ENCODE peak calls at places on chromosomes 4 and X, in six cellular contexts. V is H9, G is mesenchymal stem cell, E is neuronal stem cell, A is mesendoderm, O is trophoblast cell. M is an unnamed sample.

GRCh38 chr4:140743194-140743931 is 12.8 kb downstream of the TBC1D9 start:
- DNase-seq in V (no peak), A (peak), G (peak), E (peak), O (no peak), M (peak)

GRCh38 chr4:176475091-176475490 is 155.3 kb downstream of the SPCS3 start:
- DNase-seq in A (no peak), E (no peak), V (no peak), G (no peak), O (no peak), M (no peak)

GRCh38 chr4:2834001-2834921 is 9.4 kb upstream of the ADD1 start:
- DNase-seq in V (no peak), G (no peak), E (no peak), O (no peak), A (no peak), M (no peak)

GRCh38 chrX:111123125-111123524 is 27.1 kb downstream of the PAK3 start:
- DNase-seq in V (no peak), O (no peak), E (no peak), G (no peak), A (no peak), M (no peak)

GRCh38 chr4:184648220-184649025 is 824 bp downstream of the CASP3 start:
- DNase-seq in E (peak), A (peak), G (peak), O (peak), V (peak), M (peak)

GRCh38 chr4:142719854-142720541 is 126.1 kb downstream of the INPP4B start:
- DNase-seq in A (peak), E (no peak), V (no peak), G (peak), O (no peak), M (peak)

GRCh38 chr4:26105372-26105771 is 191.4 kb downstream of the SMIM20 start:
- DNase-seq in O (no peak), A (no peak), V (no peak), G (no peak), E (no peak), M (peak)

GRCh38 chrX:97401154-97401553 is 517.4 kb downstream of the RPA4 start:
- DNase-seq in G (no peak), E (no peak), V (no peak), O (no peak), A (no peak), M (no peak)

GRCh38 chrX:17692709-17693346 is 44.5 kb upstream of the SCML1 start:
- DNase-seq in A (peak), G (peak), V (peak), O (peak), E (no peak), M (peak)

GRCh38 chr4:145709336-145709735 is 29.4 kb downstream of the C4orf51 start:
- DNase-seq in E (no peak), V (no peak), A (no peak), G (no peak), O (no peak), M (no peak)

GRCh38 chr4:42627887-42628646 is 28.8 kb downstream of the ATP8A1 start:
- DNase-seq in A (peak), E (no peak), O (no peak), V (peak), G (no peak), M (no peak)

GRCh38 chrX:103464774-103465117 is 54.5 kb downstream of the RAB40A start:
- DNase-seq in O (peak), V (peak), E (peak), A (peak), G (peak), M (peak)

GRCh38 chr4:85825937-85826678 is 351.2 kb downstream of the ARHGAP24 start:
- DNase-seq in E (peak), G (peak), O (no peak), V (peak), A (peak), M (peak)

GRCh38 chr4:158781963-158782362 is 13.1 kb downstream of the FNIP2 start:
- DNase-seq in G (no peak), E (no peak), O (no peak), A (peak), V (no peak), M (no peak)

GRCh38 chr4:88881227-88881569 is 175.8 kb downstream of the FAM13A start:
- DNase-seq in A (no peak), E (no peak), V (no peak), O (no peak), G (peak), M (no peak)

GRCh38 chr4:128915544-128915943 is 106.0 kb downstream of the JADE1 start:
- DNase-seq in O (no peak), V (no peak), A (no peak), G (no peak), E (no peak), M (no peak)

GRCh38 chrX:133375558-133376340 is 39.5 kb downstream of the GPC4 start:
- DNase-seq in E (no peak), O (no peak), G (peak), A (no peak), V (no peak), M (no peak)

GRCh38 chr4:88989990-88990389 is 67.0 kb downstream of the FAM13A start:
- DNase-seq in O (no peak), E (no peak), G (no peak), A (no peak), V (no peak), M (no peak)

GRCh38 chr4:90025248-90025647 is 101.9 kb upstream of the CCSER1 start:
- DNase-seq in O (no peak), V (no peak), A (peak), G (peak), E (no peak), M (peak)

GRCh38 chr4:145533011-145533410 is 51.4 kb downstream of the SMAD1 start:
- DNase-seq in A (no peak), G (no peak), V (no peak), E (no peak), O (no peak), M (no peak)

GRCh38 chr4:25299476-25300203 is 12.9 kb upstream of the ZCCHC4 start:
- DNase-seq in A (peak), V (no peak), G (no peak), O (peak), E (no peak), M (no peak)

GRCh38 chr4:74021617-74022016 is 16.9 kb downstream of the CXCL3 start:
- DNase-seq in V (no peak), E (no peak), A (no peak), O (no peak), G (no peak), M (no peak)

GRCh38 chrX:48958635-48959094 is 1.3 kb upstream of the OTUD5 start:
- DNase-seq in A (no peak), E (no peak), O (peak), V (no peak), G (peak), M (peak)

GRCh38 chr4:119227690-119228089 is 15.2 kb downstream of the USP53 start:
- DNase-seq in G (peak), A (no peak), O (no peak), E (no peak), V (no peak), M (peak)

GRCh38 chr4:65508169-65508568 is 162.1 kb downstream of the EPHA5 start:
- DNase-seq in O (no peak), G (peak), V (no peak), E (no peak), A (no peak), M (peak)

DNA sequence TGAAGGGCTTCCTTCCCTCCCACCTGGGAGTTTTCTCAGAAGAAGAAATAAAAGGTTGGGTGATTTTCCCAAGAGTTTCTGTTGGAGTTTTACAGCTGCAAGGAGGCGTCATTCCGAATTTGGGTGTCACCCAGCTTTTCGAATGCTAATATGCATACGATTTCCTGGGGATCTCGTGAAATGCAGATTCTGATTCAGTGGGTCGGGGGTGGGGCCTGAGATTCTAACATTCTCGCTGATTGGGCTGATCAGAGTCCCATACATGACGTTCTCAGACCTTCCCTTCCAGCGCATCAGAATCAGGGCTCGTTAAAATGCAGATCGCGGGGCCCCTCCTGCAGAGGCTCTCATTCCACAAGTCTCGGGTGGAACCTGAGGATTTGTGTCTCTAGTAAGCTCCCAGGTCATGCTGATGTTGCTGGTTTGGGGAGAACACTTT is 125.8 kb upstream of the STX18 start:
- DNase-seq in E (peak), G (no peak), A (peak), O (no peak), V (peak), M (no peak)
- H2BK120ac ChIP-seq in E (no peak), G (no peak), A (no peak), O (peak), V (no peak), M (no peak)

GRCh38 chr4:174305961-174306360 is 22.2 kb downstream of the CEP44 start:
- DNase-seq in V (no peak), G (no peak), A (no peak), E (no peak), O (no peak), M (no peak)

GRCh38 chr4:174303687-174304086 is 20.0 kb downstream of the CEP44 start:
- DNase-seq in O (no peak), A (no peak), V (no peak), G (no peak), E (no peak), M (no peak)

GRCh38 chr4:174304664-174305063 is 21.0 kb downstream of the CEP44 start:
- DNase-seq in G (no peak), O (no peak), V (no peak), E (no peak), A (no peak), M (no peak)

DNA sequence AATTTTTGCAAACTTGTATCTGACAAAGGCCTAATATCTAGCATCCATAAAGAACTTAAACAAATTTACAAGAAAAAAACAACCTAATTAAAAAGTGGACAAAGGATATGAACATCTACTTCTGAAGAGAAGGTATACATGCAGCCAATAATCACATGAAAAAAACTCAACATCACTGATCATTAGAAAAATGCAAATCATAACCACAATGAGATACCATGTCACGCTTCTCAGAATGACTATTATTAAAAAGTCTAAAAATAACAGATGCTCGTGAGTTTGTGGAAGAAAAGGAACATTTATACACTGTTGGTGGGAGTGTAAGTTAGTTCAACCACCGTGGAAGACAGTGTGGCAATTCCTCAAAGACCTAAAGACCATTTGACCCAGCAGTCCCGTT is 24.0 kb downstream of the CEP44 start:
- DNase-seq in E (no peak), G (no peak), A (no peak), V (no peak), O (no peak), M (no peak)
- H2BK120ac ChIP-seq in E (no peak), G (no peak), A (no peak), V (no peak), O (no peak), M (no peak)

GRCh38 chr4:83361416-83362196 is 27.0 kb upstream of the HPSE start:
- DNase-seq in A (peak), O (no peak), G (no peak), V (peak), E (no peak), M (no peak)
- H2BK120ac ChIP-seq in A (no peak), O (no peak), G (no peak), V (peak), E (no peak), M (no peak)

DNA sequence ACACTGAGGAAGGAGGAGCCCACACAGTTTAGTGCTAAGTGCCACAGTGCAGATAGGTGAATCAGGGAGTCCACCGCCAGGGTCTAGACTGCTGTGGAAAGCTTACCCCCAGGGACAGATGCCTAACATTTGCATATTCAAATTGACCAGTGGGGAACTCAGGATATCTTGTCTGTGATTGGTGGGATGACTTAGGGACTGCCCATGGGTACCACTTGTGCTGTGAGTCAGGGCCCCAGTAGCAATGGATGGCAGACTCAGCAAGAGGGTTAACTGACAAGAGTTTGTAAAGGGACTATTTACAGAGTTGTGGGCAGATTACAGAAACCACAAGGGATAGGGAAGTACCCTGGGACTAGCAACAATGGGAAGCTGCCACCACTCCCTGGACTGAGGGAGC is 282.1 kb downstream of the BCOR start:
- DNase-seq in A (peak), V (peak), G (peak), O (no peak), E (no peak), M (peak)
- H2BK120ac ChIP-seq in A (no peak), V (no peak), G (no peak), O (no peak), E (peak), M (no peak)

GRCh38 chr4:16914208-16914607 is 15.8 kb upstream of the LDB2 start:
- DNase-seq in O (no peak), V (peak), G (peak), E (no peak), A (peak), M (peak)

GRCh38 chr4:16912896-16913295 is 14.5 kb upstream of the LDB2 start:
- DNase-seq in V (no peak), G (no peak), E (no peak), O (no peak), A (no peak), M (no peak)

GRCh38 chr4:16908377-16909021 is 10.1 kb upstream of the LDB2 start:
- DNase-seq in V (peak), A (no peak), G (no peak), O (no peak), E (no peak), M (no peak)

GRCh38 chr4:16909245-16909644 is 10.8 kb upstream of the LDB2 start:
- DNase-seq in A (no peak), O (no peak), E (no peak), G (no peak), V (no peak), M (no peak)
- H2BK120ac ChIP-seq in A (no peak), O (no peak), E (no peak), G (no peak), V (no peak), M (no peak)

GRCh38 chr4:101948951-101949350 is 158.4 kb downstream of the BANK1 start:
- DNase-seq in G (peak), A (no peak), O (no peak), V (no peak), E (no peak), M (peak)
- H2BK120ac ChIP-seq in G (no peak), A (no peak), O (no peak), V (no peak), E (no peak), M (no peak)

GRCh38 chr4:109179089-109179488 is 123.4 kb downstream of the COL25A1 start:
- DNase-seq in O (no peak), E (no peak), G (no peak), A (no peak), V (no peak), M (no peak)
- H2BK120ac ChIP-seq in O (no peak), E (no peak), G (no peak), A (no peak), V (no peak), M (no peak)

DNA sequence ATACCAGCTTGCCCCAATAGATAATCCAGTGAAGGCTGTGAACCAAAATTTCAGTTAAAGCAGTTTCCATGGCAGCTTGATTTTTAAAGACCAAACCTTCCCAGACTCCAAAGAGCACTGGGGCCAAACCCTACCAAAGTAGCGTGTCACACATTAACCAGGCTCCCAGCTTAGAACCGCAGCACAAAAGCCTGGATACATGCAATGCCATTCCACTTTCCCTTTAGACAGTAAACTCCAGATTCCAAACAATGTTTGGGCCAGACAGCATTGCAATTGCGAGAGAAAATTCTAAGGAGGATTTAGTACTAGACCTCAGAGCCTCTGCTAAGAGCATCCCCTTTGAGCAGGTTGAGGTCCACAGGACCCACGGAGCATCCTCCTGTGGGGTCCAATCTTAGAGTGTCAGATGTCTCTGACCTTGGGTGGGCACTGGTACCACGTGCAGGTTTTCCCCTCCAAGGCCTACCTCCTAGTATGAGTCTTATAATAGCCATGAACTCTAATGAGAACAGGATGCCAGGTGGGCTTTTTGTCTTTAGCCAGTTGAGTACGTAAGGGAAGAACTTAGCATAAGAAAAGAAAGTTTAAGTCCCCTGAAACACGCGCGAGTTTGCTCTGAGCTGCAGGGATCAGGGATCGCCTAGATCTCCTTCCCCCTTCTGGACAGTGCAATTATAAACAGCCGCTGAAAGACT is 38.8 kb downstream of the MGARP start:
- DNase-seq in A (peak), G (no peak), V (peak), O (no peak), E (no peak), M (no peak)
- H2BK120ac ChIP-seq in A (no peak), G (no peak), V (no peak), O (no peak), E (no peak), M (peak)

GRCh38 chr4:153148796-153149195 is 55.4 kb upstream of the TRIM2 start:
- DNase-seq in O (no peak), A (no peak), G (peak), V (no peak), E (no peak), M (peak)

GRCh38 chr4:153143527-153144348 is 60.5 kb upstream of the TRIM2 start:
- DNase-seq in A (peak), G (peak), E (no peak), O (no peak), V (no peak), M (peak)

GRCh38 chr4:153142700-153143438 is 61.4 kb upstream of the TRIM2 start:
- DNase-seq in A (peak), O (peak), G (peak), V (peak), E (peak), M (peak)

GRCh38 chr4:153141238-153141637 is 63.0 kb upstream of the TRIM2 start:
- DNase-seq in O (no peak), G (no peak), V (no peak), A (no peak), E (no peak), M (no peak)

DNA sequence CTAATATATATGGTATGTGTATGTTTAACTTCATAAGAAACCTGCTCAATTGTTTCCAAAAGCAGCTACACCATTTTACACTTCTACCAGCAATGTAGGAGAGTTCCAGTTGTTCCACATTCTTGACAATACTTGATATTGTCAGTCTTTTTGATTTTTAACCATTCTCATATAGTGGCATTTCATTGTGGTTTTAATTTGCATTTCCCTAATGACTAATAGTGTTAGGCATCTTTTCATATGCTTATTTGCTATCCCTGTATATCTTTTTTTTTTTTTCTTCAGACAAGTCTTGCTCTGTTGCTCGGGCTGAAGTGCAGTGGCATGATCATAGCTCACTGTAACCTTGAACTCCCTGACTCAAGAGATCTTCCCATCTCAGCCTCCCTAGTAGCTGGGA is 58.2 kb upstream of the TRIM2 start:
- DNase-seq in V (no peak), O (no peak), G (no peak), A (no peak), E (no peak), M (no peak)
- H2BK120ac ChIP-seq in V (no peak), O (no peak), G (no peak), A (no peak), E (no peak), M (no peak)

DNA sequence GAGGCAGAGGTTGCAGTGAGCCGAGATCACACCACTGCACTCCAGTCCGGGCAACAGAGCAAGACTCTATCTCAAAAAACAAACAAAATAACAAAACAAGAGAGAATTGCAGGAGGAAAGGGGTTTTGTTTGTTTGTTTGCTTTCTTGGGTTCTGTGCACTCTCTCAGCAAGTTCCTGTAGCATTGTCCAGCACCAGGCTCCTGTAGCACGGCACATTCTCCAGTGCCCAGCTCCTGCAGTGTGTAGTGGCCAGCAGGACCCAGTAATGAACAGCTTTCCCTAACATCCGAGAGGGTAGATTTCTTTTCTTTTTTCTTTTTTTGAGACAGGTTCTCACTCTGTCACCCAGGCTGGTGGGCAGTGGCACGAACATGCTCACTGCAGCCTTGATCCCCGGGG is 60.5 kb upstream of the USP9X start:
- DNase-seq in O (no peak), V (no peak), E (no peak), A (no peak), G (no peak), M (no peak)
- H2BK120ac ChIP-seq in O (no peak), V (no peak), E (no peak), A (no peak), G (no peak), M (peak)